ENCODE peak calls at places on chromosome X, in seven cellular contexts. Q, F, B, C, L, W and Z are unnamed samples.

GRCh38 chrX:102599084-102599949 is at the start of gene ARMCX5:
- DNase-seq in F (peak), C (peak), Q (peak), W (peak), B (peak), L (peak), Z (peak)

GRCh38 chrX:134374294-134374693 is 85.7 kb upstream of the HPRT1 start:
- DNase-seq in B (no peak), L (no peak), C (no peak), F (peak), W (no peak), Q (no peak), Z (no peak)

GRCh38 chrX:81489987-81490386 is 288.1 kb downstream of the SH3BGRL start:
- DNase-seq in Q (no peak), F (no peak), C (no peak), L (no peak), W (no peak), B (peak), Z (no peak)

GRCh38 chrX:82038793-82039192 is 836.9 kb downstream of the SH3BGRL start:
- DNase-seq in W (no peak), L (no peak), C (no peak), B (no peak), Q (no peak), F (no peak), Z (no peak)

GRCh38 chrX:74389016-74389415 is 32.3 kb upstream of the SLC16A2 start:
- DNase-seq in L (no peak), Q (no peak), C (no peak), W (no peak), F (peak), B (no peak), Z (no peak)

GRCh38 chrX:129678176-129678880 is 23.6 kb upstream of the APLN start:
- DNase-seq in Q (peak), L (peak), F (peak), B (no peak), W (peak), C (no peak), Z (peak)

GRCh38 chrX:78839711-78840110 is 92.2 kb downstream of the LPAR4 start:
- DNase-seq in L (no peak), W (no peak), F (no peak), B (no peak), C (no peak), Q (no peak), Z (no peak)

GRCh38 chrX:66000628-66001275 is 39.1 kb downstream of the VSIG4 start:
- DNase-seq in C (no peak), Q (no peak), L (no peak), B (no peak), W (no peak), F (no peak), Z (no peak)

GRCh38 chrX:107542500-107542899 is 85.8 kb upstream of the PRPS1 start:
- DNase-seq in B (no peak), F (peak), C (no peak), Q (no peak), W (no peak), L (no peak), Z (no peak)

GRCh38 chrX:71482228-71482958 is 50.5 kb upstream of the OGT start:
- DNase-seq in L (no peak), B (no peak), Q (no peak), C (no peak), F (no peak), W (no peak), Z (no peak)

GRCh38 chrX:150954951-150955350 is 28.2 kb upstream of the HMGB3 start:
- DNase-seq in W (no peak), F (no peak), B (no peak), Q (no peak), L (no peak), C (no peak), Z (no peak)

GRCh38 chrX:39848900-39849299 is 248.9 kb downstream of the BCOR start:
- DNase-seq in F (no peak), Q (no peak), C (no peak), L (no peak), B (no peak), W (no peak), Z (no peak)

GRCh38 chrX:85223359-85223758 is 20.2 kb downstream of the SATL1 start:
- DNase-seq in L (no peak), F (no peak), C (no peak), B (no peak), Q (no peak), W (no peak), Z (no peak)

GRCh38 chrX:11558972-11559371 is 106.7 kb downstream of the ARHGAP6 start:
- DNase-seq in C (peak), Q (no peak), W (no peak), B (no peak), F (peak), L (no peak), Z (peak)

GRCh38 chrX:5474282-5474681 is 754.4 kb downstream of the NLGN4X start:
- DNase-seq in F (peak), W (no peak), C (no peak), L (no peak), Q (no peak), B (no peak), Z (no peak)

GRCh38 chrX:103464774-103465117 is 54.5 kb downstream of the RAB40A start:
- DNase-seq in B (peak), Q (peak), W (peak), F (peak), C (peak), L (peak), Z (peak)

GRCh38 chrX:34632404-34632803 is 24.7 kb downstream of the TMEM47 start:
- DNase-seq in W (no peak), Q (no peak), L (no peak), F (no peak), C (no peak), B (no peak), Z (no peak)

GRCh38 chrX:33109858-33110257 is 101.5 kb downstream of the DMD start:
- DNase-seq in C (no peak), B (no peak), L (no peak), W (no peak), F (no peak), Q (no peak), Z (no peak)

GRCh38 chrX:33204889-33205288 is 6.5 kb downstream of the DMD start:
- DNase-seq in C (no peak), Q (no peak), W (peak), B (no peak), L (no peak), F (no peak), Z (no peak)

GRCh38 chrX:119573840-119574393 is 446 bp upstream of the UBE2A start:
- DNase-seq in F (peak), W (peak), Q (peak), C (peak), B (peak), L (no peak), Z (peak)

GRCh38 chrX:117335209-117335608 is 781.4 kb downstream of the KLHL13 start:
- DNase-seq in F (no peak), L (no peak), B (no peak), W (no peak), Q (no peak), C (no peak), Z (no peak)

GRCh38 chrX:17692709-17693346 is 44.5 kb upstream of the SCML1 start:
- DNase-seq in L (no peak), C (no peak), Q (no peak), B (peak), W (peak), F (no peak), Z (no peak)

GRCh38 chrX:320126-320783 is 1.7 kb upstream of the GTPBP6 start:
- DNase-seq in B (no peak), L (no peak), F (no peak), C (no peak), Q (peak), W (peak), Z (no peak)

GRCh38 chrX:10045327-10046000 is 78.3 kb downstream of the CLDN34 start:
- DNase-seq in Q (peak), L (no peak), C (no peak), F (no peak), W (peak), B (no peak), Z (no peak)

GRCh38 chrX:101659601-101660063 is at the start of gene ARMCX2:
- DNase-seq in B (peak), F (no peak), L (no peak), W (peak), C (peak), Q (peak), Z (peak)

GRCh38 chrX:136780738-136781137 is at the start of gene ARHGEF6:
- DNase-seq in F (no peak), Q (no peak), C (no peak), L (no peak), B (no peak), W (peak), Z (no peak)

GRCh38 chrX:34619920-34620319 is 37.2 kb downstream of the TMEM47 start:
- DNase-seq in B (no peak), C (no peak), Q (no peak), F (no peak), L (no peak), W (no peak), Z (no peak)

GRCh38 chrX:118255921-118256320 is 90.0 kb upstream of the WDR44 start:
- DNase-seq in C (no peak), Q (no peak), L (no peak), F (no peak), B (no peak), W (no peak), Z (no peak)

GRCh38 chrX:39955621-39956020 is 142.1 kb downstream of the BCOR start:
- DNase-seq in F (no peak), W (no peak), B (no peak), Q (no peak), C (no peak), L (no peak), Z (no peak)

GRCh38 chrX:113048480-113048879 is 207.8 kb upstream of the AMOT start:
- DNase-seq in F (no peak), W (no peak), Q (no peak), B (no peak), C (no peak), L (no peak), Z (no peak)

GRCh38 chrX:67720344-67720743 is 176.5 kb downstream of the AR start:
- DNase-seq in C (no peak), B (no peak), Q (no peak), L (no peak), W (no peak), F (no peak), Z (no peak)

DNA sequence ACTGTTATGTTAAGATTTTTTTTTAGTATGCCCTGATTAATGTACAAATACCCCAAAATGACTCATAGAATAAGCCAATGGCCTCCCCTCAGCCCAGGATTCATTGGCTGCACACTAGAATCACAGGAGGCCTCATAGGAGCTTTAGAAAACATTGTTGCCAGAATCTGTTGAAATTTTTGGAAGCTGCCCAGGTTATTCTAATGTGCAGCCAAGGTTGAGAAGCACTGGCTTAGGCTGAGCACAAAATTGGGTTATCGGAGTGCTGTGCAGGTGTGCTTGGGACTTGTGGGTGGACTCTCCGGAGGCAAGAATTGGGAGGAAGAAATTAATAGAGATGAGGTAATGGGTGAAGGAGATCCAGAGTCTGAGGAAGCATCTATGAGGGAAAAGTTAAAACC is 41.3 kb upstream of the VCX start:
- DNase-seq in F (no peak), Q (no peak), L (no peak), C (no peak), W (no peak), B (no peak), Z (no peak)
- TF ChIP-seq CTCF in F (no peak), Q (no peak), L (no peak), C (no peak), W (no peak), B (no peak), Z (no peak)

GRCh38 chrX:8724176-8724757 is 7.7 kb downstream of the ANOS1 start:
- DNase-seq in C (no peak), Q (no peak), F (peak), W (no peak), L (no peak), B (no peak), Z (no peak)
- TF ChIP-seq CTCF in C (no peak), Q (no peak), F (no peak), W (no peak), L (no peak), B (peak), Z (no peak)

GRCh38 chrX:110852180-110852579 is 56.6 kb upstream of the CHRDL1 start:
- DNase-seq in F (peak), Q (no peak), B (peak), L (no peak), C (peak), W (no peak), Z (peak)
- TF ChIP-seq CTCF in F (peak), Q (no peak), B (peak), L (peak), C (peak), W (peak), Z (peak)

DNA sequence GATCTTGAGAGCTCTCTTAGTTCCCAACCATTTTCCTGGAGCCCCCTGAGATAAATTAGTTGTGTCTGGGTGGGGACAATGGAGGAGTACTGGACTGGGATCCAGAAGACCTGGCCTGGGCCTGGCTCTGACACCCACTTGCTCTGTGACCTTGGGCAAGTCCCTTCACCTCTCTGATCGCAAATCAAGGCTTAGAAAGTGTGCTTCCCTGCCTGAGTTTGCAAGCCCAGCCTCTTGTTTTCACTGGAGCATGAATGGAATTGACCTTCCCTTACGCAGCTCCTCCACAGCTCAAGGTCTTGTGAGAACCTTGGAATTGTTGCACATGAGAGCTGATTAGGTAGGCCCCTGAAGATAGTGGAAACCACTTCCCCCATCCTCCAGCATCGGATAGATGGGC is 27.3 kb downstream of the PJA1 start:
- DNase-seq in F (no peak), C (no peak), L (no peak), W (no peak), Q (no peak), B (no peak), Z (no peak)
- TF ChIP-seq CTCF in F (no peak), C (no peak), L (no peak), W (no peak), Q (no peak), B (no peak), Z (no peak)

GRCh38 chrX:111282991-111283390 is 12.7 kb upstream of the CAPN6 start:
- DNase-seq in W (no peak), F (no peak), Q (no peak), L (no peak), B (no peak), C (no peak), Z (no peak)

GRCh38 chrX:111282141-111282540 is 11.9 kb upstream of the CAPN6 start:
- DNase-seq in L (no peak), Q (no peak), F (no peak), B (no peak), W (no peak), C (no peak), Z (no peak)

GRCh38 chrX:111288841-111289240 is 18.6 kb upstream of the CAPN6 start:
- DNase-seq in W (no peak), C (no peak), L (no peak), B (no peak), Q (no peak), F (no peak), Z (no peak)

GRCh38 chrX:111283446-111283845 is 13.2 kb upstream of the CAPN6 start:
- DNase-seq in Q (no peak), C (no peak), L (no peak), B (no peak), W (no peak), F (no peak), Z (no peak)

GRCh38 chrX:111284615-111285294 is 14.5 kb upstream of the CAPN6 start:
- DNase-seq in C (no peak), Q (no peak), L (no peak), B (peak), W (no peak), F (no peak), Z (no peak)
- TF ChIP-seq CTCF in C (no peak), Q (no peak), L (no peak), B (no peak), W (no peak), F (no peak), Z (no peak)

GRCh38 chrX:41863343-41864203 is 59.8 kb downstream of the CASK start:
- DNase-seq in C (no peak), W (no peak), Q (no peak), F (no peak), L (no peak), B (no peak), Z (no peak)

GRCh38 chrX:41857670-41858069 is 65.7 kb downstream of the CASK start:
- DNase-seq in Q (no peak), B (no peak), C (no peak), L (no peak), W (no peak), F (no peak), Z (no peak)

GRCh38 chrX:41862562-41863184 is 60.7 kb downstream of the CASK start:
- DNase-seq in F (no peak), L (no peak), C (no peak), W (no peak), B (no peak), Q (no peak), Z (no peak)

DNA sequence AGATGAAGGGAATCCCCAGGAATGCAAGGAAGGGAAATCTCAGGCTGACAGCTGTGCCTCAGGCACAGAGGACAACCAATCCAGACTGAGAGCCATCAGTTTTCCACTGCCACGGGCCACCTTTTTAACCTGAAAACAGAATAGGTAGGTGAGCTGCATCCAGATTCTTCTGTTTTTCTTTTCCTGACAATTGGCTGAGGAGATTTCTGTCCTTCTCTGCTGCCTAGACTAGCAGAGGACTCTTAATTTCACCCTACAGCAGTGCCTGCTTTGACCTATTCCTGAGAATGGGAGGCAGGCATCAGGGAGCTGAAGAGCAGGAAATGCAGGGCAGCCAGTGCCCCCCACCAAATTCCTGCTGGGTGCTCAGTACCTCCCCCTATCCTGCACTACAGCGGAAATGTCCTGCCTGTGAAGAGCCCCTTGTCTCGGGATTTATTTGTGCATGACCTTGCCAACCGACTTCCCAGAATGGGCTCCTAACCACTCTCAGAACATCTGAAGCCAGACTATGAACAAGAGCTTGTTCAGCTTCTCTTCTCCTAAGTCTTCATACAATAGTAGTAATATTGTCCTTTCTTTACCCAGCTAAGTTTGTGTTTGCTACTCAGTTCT is 65.1 kb downstream of the CASK start:
- DNase-seq in B (peak), W (no peak), L (no peak), C (no peak), F (no peak), Q (no peak), Z (no peak)
- TF ChIP-seq CTCF in B (no peak), W (no peak), L (no peak), C (no peak), F (no peak), Q (no peak), Z (no peak)

GRCh38 chrX:131792789-131793462 is 230.2 kb upstream of the STK26 start:
- DNase-seq in B (no peak), F (peak), Q (no peak), C (no peak), L (peak), W (no peak), Z (no peak)
- TF ChIP-seq CTCF in B (no peak), F (peak), Q (no peak), C (no peak), L (peak), W (peak), Z (no peak)

GRCh38 chrX:125826774-125827451 is 339.2 kb downstream of the DCAF12L2 start:
- DNase-seq in B (no peak), C (no peak), L (no peak), W (no peak), Q (no peak), F (no peak), Z (no peak)

GRCh38 chrX:125826080-125826479 is 340.0 kb downstream of the DCAF12L2 start:
- DNase-seq in B (no peak), F (no peak), C (no peak), W (no peak), L (no peak), Q (no peak), Z (no peak)
- TF ChIP-seq CTCF in B (no peak), F (no peak), C (no peak), W (no peak), L (no peak), Q (no peak), Z (no peak)

DNA sequence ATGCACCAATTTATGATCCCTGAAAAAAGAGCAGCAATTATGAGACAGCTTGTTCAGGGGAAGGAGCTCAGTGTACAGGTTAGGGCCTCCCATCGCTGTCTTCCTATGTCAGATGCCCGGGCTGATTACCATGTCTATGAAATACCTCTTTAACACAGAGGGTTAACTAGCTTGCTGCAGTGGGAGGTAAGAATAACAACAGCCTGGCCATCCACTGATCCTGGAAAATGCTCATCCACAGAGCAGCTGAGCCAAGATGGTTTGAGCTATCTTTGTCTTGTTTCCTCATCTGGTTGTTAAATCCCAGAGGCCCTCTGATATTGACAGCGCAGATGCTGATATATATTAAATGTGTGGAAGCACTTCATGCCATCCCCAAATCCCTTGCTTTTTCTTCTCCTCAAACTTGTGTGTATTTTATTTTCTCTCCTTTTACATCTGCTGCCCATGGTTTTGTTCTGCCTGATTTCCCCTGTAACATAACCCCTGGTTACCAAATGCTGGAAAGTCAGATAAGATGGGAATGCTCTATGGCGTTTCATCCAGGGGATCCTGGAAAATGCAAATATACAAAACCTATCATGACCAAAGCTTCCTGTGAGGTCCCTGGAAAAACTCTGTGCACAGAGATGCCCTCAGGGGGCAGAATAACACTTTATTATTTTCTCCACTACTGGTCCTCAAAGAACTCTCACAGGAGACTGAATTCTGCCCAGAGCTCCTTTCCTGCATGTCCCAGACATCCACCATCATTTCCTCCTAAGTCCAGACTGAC is 85.9 kb upstream of the PUDP start:
- DNase-seq in B (no peak), F (no peak), C (no peak), L (no peak), Q (no peak), W (no peak), Z (no peak)
- TF ChIP-seq CTCF in B (no peak), F (no peak), C (no peak), L (peak), Q (no peak), W (no peak), Z (no peak)